ENCODE peak calls at places on chromosomes 16 and 17, in seven cellular contexts. A is stimulated activated effector memory CD8-positive, alpha-beta T cell treated with anti-CD3 and anti-CD28 coated beads, Interleukin-12 subunit alpha, Interleukin-12 subunit beta, amount 100 ng/mL, for 72 hours; B is activated CD4-positive, alpha-beta T cell treated with anti-CD3 and anti-CD28 coated beads, Interleukin-2, amount 10 ng/mL, durations not matched to agents 7 days and 5 days; C is KBM-7; O is cardiac muscle cell; V is activated T-helper 1 cell treated with Interleukin-2 at 50 U/mL for 16 hours; M is cardiac fibroblast. S is an unnamed sample.

GRCh38 chr16:89370081-89370511 is 120.3 kb downstream of the ANKRD11 start:
- DNase-seq in A (no peak), B (no peak), C (no peak), O (no peak), V (no peak), M (no peak), S (no peak)

GRCh38 chr17:43721537-43722268 is 36.9 kb downstream of the SOST start:
- DNase-seq in A (no peak), B (no peak), C (no peak), O (no peak), V (no peak), M (peak), S (no peak)

GRCh38 chr17:75524269-75524970 is 1.1 kb upstream of the LLGL2 start:
- DNase-seq in A (no peak), B (no peak), C (no peak), O (no peak), V (no peak), M (no peak), S (no peak)

GRCh38 chr17:38619937-38620550 is 14.3 kb upstream of the SRCIN1 start:
- DNase-seq in A (no peak), B (no peak), C (no peak), O (no peak), V (no peak), M (no peak), S (no peak)

GRCh38 chr17:72358465-72358864 is 237.6 kb downstream of the SOX9 start:
- DNase-seq in A (no peak), B (no peak), C (no peak), O (no peak), V (no peak), M (peak), S (no peak)

GRCh38 chr16:30786936-30787612 is at the start of gene ZNF629:
- DNase-seq in A (no peak), B (no peak), C (peak), O (peak), V (no peak), M (peak), S (peak)

GRCh38 chr16:23901178-23902131 is 65.7 kb downstream of the PRKCB start:
- DNase-seq in A (peak), B (no peak), C (peak), O (no peak), V (no peak), M (no peak), S (no peak)

GRCh38 chr16:1713933-1714332 is 7.9 kb downstream of the MAPK8IP3 start:
- DNase-seq in A (no peak), B (no peak), C (no peak), O (no peak), V (no peak), M (no peak), S (no peak)

GRCh38 chr16:48556913-48557351 is 53.0 kb downstream of the N4BP1 start:
- DNase-seq in A (peak), B (no peak), C (no peak), O (no peak), V (no peak), M (peak), S (no peak)

GRCh38 chr17:49471089-49471683 is 23.9 kb upstream of the NGFR start:
- DNase-seq in A (no peak), B (no peak), C (no peak), O (peak), V (no peak), M (no peak), S (no peak)

GRCh38 chr16:4461250-4462085 is 13.0 kb downstream of the NMRAL1 start:
- DNase-seq in A (no peak), B (no peak), C (no peak), O (peak), V (no peak), M (no peak), S (no peak)

GRCh38 chr16:58021661-58022551 is 3.6 kb upstream of the MMP15 start:
- DNase-seq in A (no peak), B (no peak), C (no peak), O (no peak), V (no peak), M (peak), S (no peak)

GRCh38 chr17:66976781-66977201 is 12.3 kb downstream of the CACNG4 start:
- DNase-seq in A (no peak), B (no peak), C (no peak), O (no peak), V (no peak), M (no peak), S (no peak)

GRCh38 chr17:14471052-14471451 is 170.2 kb downstream of the HS3ST3B1 start:
- DNase-seq in A (no peak), B (no peak), C (no peak), O (no peak), V (no peak), M (peak), S (no peak)

GRCh38 chr16:81823111-81823510 is 44.0 kb downstream of the PLCG2 start:
- DNase-seq in A (peak), B (no peak), C (peak), O (peak), V (no peak), M (no peak), S (no peak)

GRCh38 chr16:6193718-6194117 is 1096.1 kb upstream of the EEF2KMT start:
- DNase-seq in A (no peak), B (no peak), C (no peak), O (peak), V (no peak), M (peak), S (no peak)

GRCh38 chr16:86504315-86505184 is 5.8 kb upstream of the FOXF1 start:
- DNase-seq in A (no peak), B (no peak), C (no peak), O (no peak), V (no peak), M (no peak), S (no peak)

GRCh38 chr17:530851-531250 is 178.2 kb upstream of the RPH3AL start:
- DNase-seq in A (no peak), B (no peak), C (no peak), O (no peak), V (no peak), M (no peak), S (no peak)

GRCh38 chr17:28944862-28945741 is 6.2 kb downstream of the PHF12 start:
- DNase-seq in A (no peak), B (no peak), C (no peak), O (no peak), V (no peak), M (peak), S (no peak)